ENCODE peak calls at places on chromosomes 7 and 10, in eight cellular contexts. I, D, C, U, A, W, F and B are unnamed samples.

GRCh38 chr10:68792115-68792514 is 35.2 kb upstream of the STOX1 start:
- DNase-seq in I (no peak), D (no peak), C (no peak), U (no peak), A (no peak), W (peak; percentile 28), F (no peak), B (no peak)

GRCh38 chr10:125123363-125124113 is 36.8 kb downstream of the CTBP2 start:
- DNase-seq in I (no peak), D (no peak), C (peak; percentile 99), U (peak; percentile 88), A (no peak), W (peak; percentile 89), F (peak; percentile 85), B (peak; percentile 94)

GRCh38 chr10:115141254-115141653 is 48.1 kb downstream of the ATRNL1 start:
- DNase-seq in I (no peak), D (no peak), C (peak; percentile 20), U (peak; percentile 6), A (no peak), W (peak; percentile 28), F (peak; percentile 13), B (no peak)

GRCh38 chr7:45685619-45686240 is 111.6 kb downstream of the ADCY1 start:
- DNase-seq in I (no peak), D (no peak), C (no peak), U (no peak), A (no peak), W (no peak), F (no peak), B (no peak)

GRCh38 chr10:121414366-121414765 is 183.9 kb downstream of the FGFR2 start:
- DNase-seq in I (no peak), D (no peak), C (no peak), U (no peak), A (no peak), W (no peak), F (no peak), B (no peak)

GRCh38 chr7:109939207-109939606 is 1151.7 kb upstream of the LRRN3 start:
- DNase-seq in I (no peak), D (no peak), C (no peak), U (no peak), A (no peak), W (no peak), F (no peak), B (no peak)

GRCh38 chr10:33215635-33216034 is 118.8 kb downstream of the NRP1 start:
- DNase-seq in I (no peak), D (no peak), C (no peak), U (no peak), A (no peak), W (peak; percentile 57), F (no peak), B (no peak)

GRCh38 chr7:55109384-55110167 is 90.8 kb downstream of the EGFR start:
- DNase-seq in I (no peak), D (no peak), C (peak; percentile 79), U (no peak), A (no peak), W (peak; percentile 40), F (no peak), B (peak; percentile 44)

GRCh38 chr10:103513383-103514060 is 20.0 kb downstream of the NEURL1 start:
- DNase-seq in I (no peak), D (no peak), C (no peak), U (no peak), A (no peak), W (no peak), F (no peak), B (no peak)

GRCh38 chr7:154698726-154699291 is 304.1 kb downstream of the PAXIP1 start:
- DNase-seq in I (no peak), D (no peak), C (no peak), U (no peak), A (no peak), W (no peak), F (no peak), B (no peak)

GRCh38 chr10:100983868-100984669 is 3.2 kb downstream of the MRPL43 start:
- DNase-seq in I (no peak), D (no peak), C (no peak), U (no peak), A (no peak), W (no peak), F (no peak), B (no peak)

GRCh38 chr7:150927157-150927953 is 50.8 kb downstream of the KCNH2 start:
- DNase-seq in I (no peak), D (no peak), C (no peak), U (no peak), A (no peak), W (no peak), F (no peak), B (no peak)

GRCh38 chr10:114881916-114882315 is 56.1 kb upstream of the TRUB1 start:
- DNase-seq in I (no peak), D (no peak), C (no peak), U (no peak), A (no peak), W (no peak), F (no peak), B (no peak)

GRCh38 chr10:34780818-34781380 is 34.2 kb downstream of the PARD3 start:
- DNase-seq in I (peak; percentile 26), D (no peak), C (no peak), U (peak; percentile 53), A (no peak), W (peak; percentile 72), F (peak; percentile 50), B (no peak)

GRCh38 chr7:44380831-44381493 is 55.6 kb upstream of the CAMK2B start:
- DNase-seq in I (no peak), D (no peak), C (no peak), U (no peak), A (no peak), W (peak; percentile 40), F (peak; percentile 73), B (no peak)